ENCODE peak calls at places on chromosome 14, in six cellular contexts. P, V, K, M, S and X are unnamed samples. For H3K4me1, the result is how much of the 10 kb centered on the place peaks cover.

GRCh38 chr14:86057018-86057667 is 527.2 kb downstream of the FLRT2 start:
- DNase-seq in K (no peak), M (peak), S (no peak), V (no peak), P (no peak), X (no peak)

GRCh38 chr14:94136575-94137331 is 7.3 kb upstream of the IFI27L2 start:
- DNase-seq in V (peak), S (peak), K (no peak), P (peak), M (peak), X (peak)

GRCh38 chr14:28767851-28768548 is 1.4 kb downstream of the FOXG1 start:
- DNase-seq in S (no peak), M (no peak), V (no peak), K (no peak), P (peak), X (peak)

GRCh38 chr14:100803694-100804075 is 22.2 kb upstream of the MEG3 start:
- DNase-seq in S (no peak), K (no peak), M (no peak), V (no peak), P (no peak), X (no peak)

GRCh38 chr14:32020882-32021281 is 56.2 kb upstream of the ARHGAP5 start:
- DNase-seq in V (no peak), S (no peak), K (no peak), M (no peak), P (no peak), X (no peak)

GRCh38 chr14:61477845-61478438 is 156.6 kb downstream of the PRKCH start:
- DNase-seq in S (peak), K (no peak), P (peak), V (no peak), M (peak), X (peak)

GRCh38 chr14:78782551-78782950 is 612.4 kb downstream of the NRXN3 start:
- DNase-seq in K (no peak), S (no peak), P (no peak), V (no peak), M (no peak), X (no peak)

GRCh38 chr14:57834001-57834598 is 31.8 kb downstream of the SLC35F4 start:
- DNase-seq in P (no peak), M (no peak), S (no peak), K (no peak), V (no peak), X (no peak)

GRCh38 chr14:21978184-21978998 is 304.8 kb upstream of the OR4E1 start:
- DNase-seq in V (no peak), M (peak), K (no peak), P (peak), S (no peak), X (no peak)

GRCh38 chr14:56248442-56248841 is 130.2 kb downstream of the PELI2 start:
- DNase-seq in V (no peak), M (no peak), S (no peak), K (no peak), P (no peak), X (no peak)

GRCh38 chr14:79017561-79017960 is 847.4 kb downstream of the NRXN3 start:
- DNase-seq in S (no peak), K (no peak), V (no peak), P (no peak), M (no peak), X (no peak)

GRCh38 chr14:100246809-100247428 is 8.0 kb downstream of the YY1 start:
- DNase-seq in V (no peak), P (peak), K (no peak), M (peak), S (no peak), X (no peak)

GRCh38 chr14:55712505-55712904 is 132.5 kb downstream of the KTN1 start:
- DNase-seq in M (no peak), S (no peak), V (no peak), P (no peak), K (no peak), X (no peak)

GRCh38 chr14:68596701-68597100 is 196.2 kb downstream of the ZFP36L1 start:
- DNase-seq in K (no peak), P (no peak), V (peak), M (no peak), S (no peak), X (no peak)

GRCh38 chr14:51453869-51454268 is 197.8 kb upstream of the FRMD6 start:
- DNase-seq in P (no peak), M (no peak), K (no peak), S (no peak), V (no peak), X (no peak)

GRCh38 chr14:35336171-35337073 is 44.2 kb downstream of the PSMA6 start:
- DNase-seq in P (peak), V (peak), M (peak), S (peak), K (no peak), X (peak)

GRCh38 chr14:89794096-89794495 is 160.4 kb downstream of the EFCAB11 start:
- DNase-seq in M (no peak), V (no peak), K (no peak), S (peak), P (peak), X (no peak)

GRCh38 chr14:100022772-100023451 is 42.3 kb upstream of the EVL start:
- DNase-seq in V (no peak), S (peak), P (no peak), M (no peak), K (no peak), X (no peak)

GRCh38 chr14:100864206-100864605 is 38.3 kb downstream of the MEG3 start:
- DNase-seq in P (no peak), K (no peak), V (peak), S (no peak), M (no peak), X (peak)

GRCh38 chr14:58736606-58737005 is 98.8 kb downstream of the DACT1 start:
- DNase-seq in K (no peak), V (no peak), P (no peak), M (no peak), S (no peak), X (no peak)

GRCh38 chr14:59344711-59345455 is 120.3 kb downstream of the GPR135 start:
- DNase-seq in K (no peak), P (no peak), M (no peak), V (no peak), S (no peak), X (no peak)

GRCh38 chr14:67999290-67999689 is 179.7 kb downstream of the RAD51B start:
- DNase-seq in K (no peak), V (no peak), M (no peak), P (no peak), S (no peak), X (no peak)

GRCh38 chr14:81450100-81450531 is 50.0 kb upstream of the STON2 start:
- DNase-seq in P (no peak), V (no peak), M (no peak), K (no peak), S (no peak), X (no peak)

GRCh38 chr14:99699071-99699760 is 15.1 kb downstream of the CYP46A1 start:
- DNase-seq in M (no peak), P (no peak), K (no peak), S (no peak), V (peak), X (no peak)

GRCh38 chr14:64825498-64825897 is 54.2 kb downstream of the SPTB start:
- DNase-seq in V (no peak), K (no peak), M (no peak), P (no peak), S (no peak), X (no peak)

DNA sequence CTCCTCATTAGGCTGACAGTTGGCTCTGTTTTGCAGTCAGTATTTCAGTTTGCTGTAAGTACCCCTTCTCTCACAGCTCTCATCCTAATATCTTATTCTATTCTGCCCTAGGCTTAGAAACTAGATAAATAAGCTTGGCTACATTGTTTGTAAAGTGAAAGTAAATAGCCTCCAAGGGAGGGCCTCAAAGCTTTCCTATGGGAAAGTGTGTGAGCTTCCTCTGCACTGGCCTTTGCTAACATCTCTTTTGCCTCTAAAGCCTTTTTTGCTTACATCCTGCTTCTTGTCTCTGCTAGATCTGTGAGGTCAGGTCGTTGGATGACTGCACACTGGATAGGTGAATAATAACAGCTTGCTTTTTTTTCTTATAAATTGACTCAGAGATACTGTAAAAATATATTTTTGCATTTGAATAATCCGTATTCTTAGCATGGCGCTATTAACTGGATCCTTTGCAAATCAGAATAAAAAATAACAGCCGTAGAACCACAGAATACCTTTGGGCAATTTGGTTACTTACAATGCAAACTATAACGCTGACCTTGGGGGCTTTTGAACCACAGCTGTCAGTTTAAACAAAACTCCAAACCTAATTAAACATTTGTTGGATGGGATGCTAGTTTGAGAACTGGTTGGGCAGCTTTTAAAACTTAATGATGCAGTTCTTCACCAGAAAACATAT is 55.1 kb downstream of the TTC6 start:
- DNase-seq in V (no peak), S (no peak), M (no peak), P (no peak), K (no peak), X (no peak)
- H3K4me1 ChIP-seq in V (under half), S (under half), M (under half), P (under half), K (under half), X (under half)

GRCh38 chr14:101965796-101966718 is 1.7 kb downstream of the DYNC1H1 start:
- DNase-seq in S (no peak), M (peak), P (no peak), K (no peak), V (no peak), X (no peak)

GRCh38 chr14:101963611-101964296 is 619 bp upstream of the DYNC1H1 start:
- DNase-seq in S (no peak), P (no peak), K (no peak), V (no peak), M (no peak), X (no peak)

GRCh38 chr14:101965145-101965531 is 765 bp downstream of the DYNC1H1 start:
- DNase-seq in K (no peak), P (peak), V (peak), M (peak), S (peak), X (peak)

GRCh38 chr14:101963052-101963451 is 1.3 kb upstream of the DYNC1H1 start:
- DNase-seq in V (no peak), K (no peak), P (no peak), M (no peak), S (no peak), X (no peak)

DNA sequence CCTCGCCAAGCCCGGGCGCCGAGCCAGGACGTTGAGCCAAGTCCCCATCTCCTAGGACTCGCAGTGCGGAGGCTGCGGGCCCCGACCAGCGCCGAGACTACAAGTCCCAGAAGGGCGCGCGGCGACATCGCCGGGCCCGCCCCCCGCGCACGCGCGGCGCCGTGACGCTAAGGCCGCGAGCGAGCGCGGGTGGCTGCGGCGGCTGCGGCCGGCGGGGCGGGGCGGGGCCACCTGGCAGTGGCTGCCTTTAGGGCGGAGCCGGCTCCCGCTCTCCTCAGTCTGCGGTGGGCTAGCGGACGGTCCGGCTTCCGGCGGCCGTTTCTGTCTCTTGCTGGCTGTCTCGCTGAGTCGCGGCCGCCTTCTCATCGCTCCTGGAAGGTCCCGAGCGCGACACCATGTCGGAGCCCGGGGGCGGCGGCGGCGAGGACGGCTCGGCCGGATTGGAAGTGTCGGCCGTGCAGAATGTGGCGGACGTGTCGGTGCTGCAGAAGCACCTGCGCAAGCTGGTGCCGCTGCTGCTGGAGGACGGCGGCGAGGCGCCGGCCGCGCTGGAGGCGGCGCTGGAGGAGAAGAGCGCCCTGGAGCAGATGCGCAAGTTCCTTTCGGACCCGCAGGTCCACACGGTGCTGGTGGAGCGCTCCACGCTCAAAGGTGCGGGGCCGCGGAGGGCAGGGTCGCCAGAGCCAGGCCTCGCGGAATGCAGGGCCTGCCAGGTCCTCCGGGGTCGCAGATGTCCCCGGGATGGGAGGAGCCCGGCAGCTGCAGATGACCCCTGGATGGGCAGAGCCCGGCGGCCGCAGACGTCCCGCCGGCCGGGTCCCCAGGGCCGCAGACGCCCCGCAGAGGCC is at the start of gene DYNC1H1:
- DNase-seq in K (peak), P (peak), M (peak), S (peak), V (peak), X (peak)
- TF ChIP-seq CTCF in K (no peak), P (no peak), M (no peak), S (no peak), V (no peak), X (no peak)

GRCh38 chr14:54708982-54709381 is 142.1 kb downstream of the SAMD4A start:
- DNase-seq in P (no peak), V (no peak), K (no peak), M (no peak), S (no peak), X (no peak)

GRCh38 chr14:54709444-54709843 is 142.5 kb downstream of the SAMD4A start:
- DNase-seq in M (no peak), K (peak), V (no peak), P (no peak), S (no peak), X (no peak)

GRCh38 chr14:54711312-54711711 is 144.4 kb downstream of the SAMD4A start:
- DNase-seq in M (no peak), P (no peak), K (no peak), S (no peak), V (no peak), X (no peak)

GRCh38 chr14:54708161-54708560 is 141.2 kb downstream of the SAMD4A start:
- DNase-seq in V (no peak), K (no peak), M (no peak), S (no peak), P (no peak), X (no peak)

GRCh38 chr14:54709867-54710266 is 142.9 kb downstream of the SAMD4A start:
- DNase-seq in V (no peak), S (no peak), M (no peak), P (no peak), K (no peak), X (no peak)
- H3K4me1 ChIP-seq in V (under half), S (under half), M (under half), P (under half), K (under half), X (under half)

GRCh38 chr14:73949752-73950734 is at the start of the genes COQ6 and FAM161B:
- DNase-seq in M (peak), S (peak), K (peak), V (peak), P (peak), X (peak)
- TF ChIP-seq CTCF in M (no peak), S (no peak), K (peak), V (no peak), P (no peak), X (no peak)

DNA sequence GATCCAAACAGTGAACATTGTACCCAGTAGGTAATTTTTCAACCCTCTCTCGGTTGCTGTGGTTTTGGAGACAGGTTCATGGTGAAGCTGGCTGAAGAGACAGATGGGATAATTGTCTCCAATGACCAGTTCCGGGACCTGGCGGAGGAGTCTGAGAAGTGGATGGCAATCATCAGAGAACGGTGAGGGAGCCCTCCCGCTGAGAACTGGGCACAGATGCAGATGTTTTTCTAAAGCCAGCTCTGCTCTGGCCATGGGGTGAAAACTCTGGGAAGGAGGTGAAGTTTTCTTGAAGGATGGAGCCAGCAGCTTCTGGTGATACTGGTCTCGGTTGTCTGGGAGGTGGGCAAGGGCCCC is 6.2 kb downstream of the KHNYN start:
- DNase-seq in V (no peak), K (no peak), P (no peak), M (no peak), S (no peak), X (no peak)
- H3K4me1 ChIP-seq in V (half or more), K (under half), P (under half), M (under half), S (under half), X (under half)

DNA sequence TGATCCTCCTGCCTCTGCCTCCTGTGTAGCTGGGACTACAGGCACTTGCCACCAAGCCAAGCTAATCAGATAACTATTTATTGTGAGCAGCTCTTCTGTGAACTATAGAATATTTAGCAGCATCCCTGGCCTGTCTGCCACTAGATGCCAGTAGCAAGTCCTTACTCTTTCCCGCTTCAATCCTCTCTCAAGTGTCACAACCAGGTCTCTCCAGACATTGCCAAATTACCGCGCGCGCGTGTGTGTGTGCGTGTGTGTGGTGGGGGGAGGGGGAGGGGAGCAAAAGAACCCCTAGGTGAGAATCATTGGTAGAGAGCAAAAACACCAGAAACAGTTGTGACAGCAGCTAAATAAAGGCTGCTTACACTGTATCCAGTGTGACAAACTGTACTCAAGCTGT is 49.9 kb downstream of the PPP2R5E start:
- DNase-seq in S (no peak), V (no peak), K (no peak), M (no peak), P (no peak), X (no peak)
- TF ChIP-seq CTCF in S (no peak), V (no peak), K (peak), M (no peak), P (no peak), X (no peak)

DNA sequence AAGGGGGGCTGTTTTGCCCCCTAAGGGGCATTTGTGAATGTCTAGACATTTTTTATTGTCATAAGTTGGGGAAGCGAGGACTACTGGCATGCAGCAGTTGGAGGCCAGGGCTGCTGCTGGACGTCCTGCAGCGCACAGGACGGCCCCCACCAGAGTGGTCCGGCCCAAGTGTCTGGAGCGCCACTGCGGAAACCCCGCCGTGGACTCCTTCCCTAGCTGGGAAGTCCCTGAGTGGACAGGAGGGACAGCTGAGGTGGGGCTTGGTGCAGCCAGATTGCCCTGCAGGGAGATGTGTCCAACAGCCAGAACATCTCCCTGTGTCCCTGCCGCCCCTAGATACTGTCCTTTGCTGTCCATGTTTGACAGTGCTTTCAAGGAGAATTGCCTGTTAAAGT is 5.5 kb downstream of the CKB start:
- DNase-seq in K (no peak), S (no peak), P (no peak), M (no peak), V (no peak), X (no peak)
- H3K4me1 ChIP-seq in K (under half), S (half or more), P (under half), M (under half), V (half or more), X (under half)